ENCODE peak calls at places on chromosomes 4 and X, in ten cellular contexts. Z is kidney epithelial cell; L is CD4-positive, alpha-beta T cell; R is tibial artery; D is hepatocyte; V is endothelial cell; S is A549; I is neural progenitor cell; G is lower lobe of right lung; H is endothelial cell of umbilical vein. N is an unnamed sample.

GRCh38 chr4:109998867-109999303 is 86.2 kb downstream of the EGF start:
- DNase-seq in Z (no peak), L (no peak), R (no peak), D (peak; percentile 74), V (peak; percentile 39), S (peak; percentile 37), I (peak; percentile 77), G (no peak), H (peak; percentile 59), N (no peak)

GRCh38 chr4:8076023-8076422 is 82.6 kb downstream of the ABLIM2 start:
- DNase-seq in Z (no peak), L (no peak), R (no peak), D (no peak), V (no peak), S (no peak), I (no peak), G (no peak), H (no peak), N (no peak)

GRCh38 chr4:23674694-23675093 is 215.2 kb downstream of the PPARGC1A start:
- DNase-seq in Z (no peak), L (no peak), R (no peak), D (no peak), V (no peak), S (no peak), I (no peak), G (no peak), H (no peak), N (no peak)

GRCh38 chrX:67105758-67106116 is 438.1 kb upstream of the AR start:
- DNase-seq in Z (no peak), L (no peak), R (no peak), D (no peak), V (no peak), S (no peak), I (no peak), G (no peak), H (no peak), N (no peak)

GRCh38 chr4:180950377-180950776 is 1292.8 kb upstream of the TENM3 start:
- DNase-seq in Z (no peak), L (no peak), R (no peak), D (no peak), V (no peak), S (no peak), I (no peak), G (no peak), H (no peak), N (no peak)

GRCh38 chr4:20662851-20663250 is 37.4 kb upstream of the PACRGL start:
- DNase-seq in Z (no peak), L (no peak), R (no peak), D (no peak), V (no peak), S (no peak), I (no peak), G (no peak), H (peak; percentile 84), N (no peak)

GRCh38 chr4:2006956-2007653 is 1.7 kb downstream of the NELFA start:
- DNase-seq in Z (no peak), L (no peak), R (no peak), D (no peak), V (no peak), S (no peak), I (no peak), G (no peak), H (no peak), N (no peak)

GRCh38 chr4:101419324-101420135 is 72.2 kb upstream of the PPP3CA start:
- DNase-seq in Z (no peak), L (no peak), R (no peak), D (peak; percentile 18), V (no peak), S (no peak), I (peak; percentile 72), G (no peak), H (peak; percentile 94), N (no peak)

GRCh38 chr4:137651128-137651527 is 118.8 kb upstream of the PCDH18 start:
- DNase-seq in Z (peak; percentile 51), L (no peak), R (no peak), D (no peak), V (no peak), S (no peak), I (no peak), G (no peak), H (no peak), N (no peak)

GRCh38 chr4:174713181-174713580 is 115.9 kb downstream of the GLRA3 start:
- DNase-seq in Z (no peak), L (no peak), R (no peak), D (no peak), V (no peak), S (no peak), I (peak; percentile 4), G (no peak), H (no peak), N (no peak)

GRCh38 chrX:122914256-122914655 is 269.8 kb upstream of the GRIA3 start:
- DNase-seq in Z (no peak), L (no peak), R (no peak), D (no peak), V (no peak), S (no peak), I (no peak), G (no peak), H (no peak), N (no peak)

GRCh38 chr4:188663369-188663768 is 524.1 kb downstream of the TRIML1 start:
- DNase-seq in Z (no peak), L (no peak), R (no peak), D (no peak), V (no peak), S (no peak), I (no peak), G (no peak), H (no peak), N (no peak)

GRCh38 chr4:35802644-35803043 is 441.7 kb downstream of the ARAP2 start:
- DNase-seq in Z (no peak), L (no peak), R (no peak), D (no peak), V (no peak), S (no peak), I (no peak), G (no peak), H (no peak), N (no peak)

GRCh38 chr4:112060212-112060611 is 85.0 kb upstream of the FAM241A start:
- DNase-seq in Z (no peak), L (no peak), R (no peak), D (peak; percentile 29), V (peak; percentile 18), S (peak; percentile 6), I (peak; percentile 52), G (no peak), H (peak; percentile 59), N (no peak)

GRCh38 chrX:16666541-16666940 is 16.6 kb downstream of the S100G start:
- DNase-seq in Z (peak; percentile 14), L (no peak), R (no peak), D (no peak), V (no peak), S (no peak), I (peak; percentile 7), G (no peak), H (no peak), N (no peak)

GRCh38 chr4:145898926-145899531 is 39.6 kb downstream of the ZNF827 start:
- DNase-seq in Z (no peak), L (no peak), R (no peak), D (no peak), V (no peak), S (no peak), I (no peak), G (no peak), H (no peak), N (no peak)

GRCh38 chrX:155888139-155888538 is 7.0 kb downstream of the VAMP7 start:
- DNase-seq in Z (peak; percentile 65), L (no peak), R (no peak), D (peak; percentile 11), V (no peak), S (no peak), I (no peak), G (no peak), H (peak; percentile 54), N (no peak)
- TF ChIP-seq CTCF in Z (no peak), L (no peak), R (no peak), D (no peak), V (no peak), S (no peak), I (no peak), G (no peak), H (no peak), N (no peak)

GRCh38 chrX:63471004-63471403 is 119.9 kb upstream of the SPIN4 start:
- DNase-seq in Z (no peak), L (no peak), R (no peak), D (no peak), V (no peak), S (no peak), I (no peak), G (no peak), H (no peak), N (no peak)

GRCh38 chrX:63470506-63470905 is 119.4 kb upstream of the SPIN4 start:
- DNase-seq in Z (no peak), L (no peak), R (no peak), D (no peak), V (no peak), S (no peak), I (no peak), G (no peak), H (no peak), N (no peak)

GRCh38 chrX:63466690-63467089 is 115.6 kb upstream of the SPIN4 start:
- DNase-seq in Z (no peak), L (no peak), R (no peak), D (no peak), V (no peak), S (no peak), I (no peak), G (no peak), H (no peak), N (no peak)
- TF ChIP-seq CTCF in Z (no peak), L (no peak), R (no peak), D (no peak), V (no peak), S (no peak), I (peak; percentile 20), G (no peak), H (no peak), N (peak; percentile 2)

DNA sequence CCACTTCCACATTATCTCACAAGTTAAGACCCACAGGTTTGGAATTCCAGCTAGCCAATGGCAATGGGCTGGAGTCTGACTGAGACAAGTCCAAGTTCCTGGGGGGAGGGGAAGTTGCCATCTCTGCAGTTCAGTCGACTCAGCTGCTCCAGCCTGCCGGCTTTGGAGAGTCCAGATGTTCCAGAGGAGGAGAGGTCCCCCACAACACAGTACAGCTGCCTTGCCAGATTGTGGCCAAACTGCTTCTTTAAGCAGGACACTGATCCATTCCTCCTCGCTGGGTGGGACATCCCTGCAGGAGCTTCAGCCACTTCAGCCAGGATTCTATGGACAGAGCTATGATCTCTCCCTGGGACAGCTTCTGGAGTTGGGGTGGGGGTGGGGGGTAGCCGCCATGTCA is 199.2 kb downstream of the EDA start:
- DNase-seq in Z (no peak), L (no peak), R (no peak), D (no peak), V (no peak), S (no peak), I (no peak), G (no peak), H (no peak), N (no peak)
- TF ChIP-seq CTCF in Z (no peak), L (no peak), R (no peak), D (no peak), V (no peak), S (no peak), I (no peak), G (no peak), H (no peak), N (no peak)

GRCh38 chrX:119791437-119792231 is at the start of gene RPL39:
- DNase-seq in Z (peak; percentile 47), L (peak; percentile 71), R (peak; percentile 78), D (peak; percentile 91), V (peak; percentile 66), S (peak; percentile 57), I (peak; percentile 91), G (peak; percentile 87), H (peak; percentile 87), N (peak; percentile 58)

GRCh38 chrX:119790977-119791436 is 423 bp downstream of the RPL39 start:
- DNase-seq in Z (no peak), L (peak; percentile 19), R (peak; percentile 23), D (peak; percentile 38), V (no peak), S (no peak), I (no peak), G (no peak), H (peak; percentile 57), N (no peak)
- TF ChIP-seq CTCF in Z (no peak), L (peak; percentile 26), R (no peak), D (peak; percentile 32), V (no peak), S (no peak), I (no peak), G (peak; percentile 15), H (no peak), N (peak; percentile 19)

N was measured in AG09319.